ENCODE peak calls at places on chromosomes 12 and 14, in five cellular contexts. One of them, this sample, is unnamed.
A peak's percentile ranks its signal among the peaks of the same experiment; 100 is the strongest.

GRCh38 chr12:53808023-53808705 is 56.4 kb upstream of the CISTR start:
- DNase-seq in psoas muscle: no peak
- DNase-seq in A549: no peak
- DNase-seq in body of pancreas: no peak
- DNase-seq in transverse colon: no peak
- DNase-seq in this sample: peak; percentile 5

GRCh38 chr14:58353516-58354299 is 42.0 kb upstream of the TOMM20L start:
- DNase-seq in psoas muscle: no peak
- DNase-seq in A549: no peak
- DNase-seq in body of pancreas: no peak
- DNase-seq in transverse colon: no peak
- DNase-seq in this sample: no peak

GRCh38 chr14:92254786-92255185 is 68.2 kb upstream of the SLC24A4 start:
- DNase-seq in psoas muscle: peak; percentile 60
- DNase-seq in A549: no peak
- DNase-seq in body of pancreas: peak; percentile 13
- DNase-seq in transverse colon: peak; percentile 16
- DNase-seq in this sample: peak; percentile 28

GRCh38 chr12:32135967-32136366 is 29.3 kb downstream of the BICD1 start:
- DNase-seq in psoas muscle: no peak
- DNase-seq in A549: no peak
- DNase-seq in body of pancreas: no peak
- DNase-seq in transverse colon: no peak
- DNase-seq in this sample: no peak

GRCh38 chr14:56273151-56273550 is 154.9 kb downstream of the PELI2 start:
- DNase-seq in psoas muscle: peak; percentile 33
- DNase-seq in A549: no peak
- DNase-seq in body of pancreas: no peak
- DNase-seq in transverse colon: no peak
- DNase-seq in this sample: no peak

GRCh38 chr14:100736269-100737180 is 9.8 kb downstream of the DLK1 start:
- DNase-seq in psoas muscle: no peak
- DNase-seq in A549: no peak
- DNase-seq in body of pancreas: no peak
- DNase-seq in transverse colon: no peak
- DNase-seq in this sample: no peak

GRCh38 chr14:51931308-51931707 is 58.0 kb upstream of the RTRAF start:
- DNase-seq in psoas muscle: no peak
- DNase-seq in A549: no peak
- DNase-seq in body of pancreas: no peak
- DNase-seq in transverse colon: no peak
- DNase-seq in this sample: no peak

GRCh38 chr12:93419388-93420034 is 22.2 kb downstream of the UBE2N start:
- DNase-seq in psoas muscle: no peak
- DNase-seq in A549: peak; percentile 59
- DNase-seq in body of pancreas: no peak
- DNase-seq in transverse colon: no peak
- DNase-seq in this sample: no peak

GRCh38 chr14:60064491-60065072 is 27.1 kb upstream of the PCNX4 start:
- DNase-seq in psoas muscle: no peak
- DNase-seq in A549: peak; percentile 51
- DNase-seq in body of pancreas: no peak
- DNase-seq in transverse colon: no peak
- DNase-seq in this sample: no peak

GRCh38 chr12:49342914-49343731 is 3.6 kb upstream of the DNAJC22 start:
- DNase-seq in psoas muscle: no peak
- DNase-seq in A549: peak; percentile 35
- DNase-seq in body of pancreas: peak; percentile 15
- DNase-seq in transverse colon: no peak
- DNase-seq in this sample: no peak

GRCh38 chr12:106226884-106227640 is 20.8 kb downstream of the CKAP4 start:
- DNase-seq in psoas muscle: no peak
- DNase-seq in A549: peak; percentile 69
- DNase-seq in body of pancreas: no peak
- DNase-seq in transverse colon: no peak
- DNase-seq in this sample: peak; percentile 23

GRCh38 chr12:20339060-20339459 is 29.3 kb upstream of the PDE3A start:
- DNase-seq in psoas muscle: no peak
- DNase-seq in A549: no peak
- DNase-seq in body of pancreas: no peak
- DNase-seq in transverse colon: no peak
- DNase-seq in this sample: no peak

GRCh38 chr14:105315211-105315721 is 718 bp downstream of the PACS2 start:
- DNase-seq in psoas muscle: peak; percentile 47
- DNase-seq in A549: peak; percentile 35
- DNase-seq in body of pancreas: peak; percentile 54
- DNase-seq in transverse colon: peak; percentile 66
- DNase-seq in this sample: no peak

GRCh38 chr12:76688001-76688400 is 75.9 kb upstream of the ZDHHC17 start:
- DNase-seq in psoas muscle: no peak
- DNase-seq in A549: no peak
- DNase-seq in body of pancreas: no peak
- DNase-seq in transverse colon: no peak
- DNase-seq in this sample: no peak

GRCh38 chr14:45258073-45258472 is 5.1 kb upstream of the MIS18BP1 start:
- DNase-seq in psoas muscle: no peak
- DNase-seq in A549: no peak
- DNase-seq in body of pancreas: no peak
- DNase-seq in transverse colon: no peak
- DNase-seq in this sample: no peak

GRCh38 chr12:127115468-127116035 is 1151.4 kb upstream of the TMEM132C start:
- DNase-seq in psoas muscle: no peak
- DNase-seq in A549: no peak
- DNase-seq in body of pancreas: no peak
- DNase-seq in transverse colon: no peak
- DNase-seq in this sample: no peak

GRCh38 chr12:129163461-129163860 is 310.2 kb downstream of the GLT1D1 start:
- DNase-seq in psoas muscle: no peak
- DNase-seq in A549: no peak
- DNase-seq in body of pancreas: no peak
- DNase-seq in transverse colon: no peak
- DNase-seq in this sample: no peak

GRCh38 chr14:58848365-58848764 is 210.6 kb downstream of the DACT1 start:
- DNase-seq in psoas muscle: no peak
- DNase-seq in A549: no peak
- DNase-seq in body of pancreas: no peak
- DNase-seq in transverse colon: no peak
- DNase-seq in this sample: no peak

GRCh38 chr14:65011559-65011958 is 24.9 kb downstream of the FNTB start:
- DNase-seq in psoas muscle: no peak
- DNase-seq in A549: no peak
- DNase-seq in body of pancreas: no peak
- DNase-seq in transverse colon: no peak
- DNase-seq in this sample: no peak

GRCh38 chr12:91662021-91662420 is 479.4 kb upstream of the DCN start:
- DNase-seq in psoas muscle: no peak
- DNase-seq in A549: no peak
- DNase-seq in body of pancreas: no peak
- DNase-seq in transverse colon: no peak
- DNase-seq in this sample: no peak

GRCh38 chr14:72060917-72061316 is 128.7 kb downstream of the RGS6 start:
- DNase-seq in psoas muscle: no peak
- DNase-seq in A549: no peak
- DNase-seq in body of pancreas: no peak
- DNase-seq in transverse colon: no peak
- DNase-seq in this sample: no peak

GRCh38 chr14:75294649-75295033 is 16.0 kb downstream of the FOS start:
- DNase-seq in psoas muscle: no peak
- DNase-seq in A549: peak; percentile 47
- DNase-seq in body of pancreas: no peak
- DNase-seq in transverse colon: no peak
- DNase-seq in this sample: no peak
- H3K27ac ChIP-seq in psoas muscle: peak overlapping the region; percentile 95
- H3K27ac ChIP-seq in A549: peak overlapping the region; percentile 89
- H3K27ac ChIP-seq in body of pancreas: peak overlapping the region; percentile 96
- H3K27ac ChIP-seq in transverse colon: peak overlapping the region; percentile 92
- H3K27ac ChIP-seq in this sample: peak overlapping the region; percentile 92

GRCh38 chr12:122230798-122231197 is 4.9 kb upstream of the DIABLO start:
- DNase-seq in psoas muscle: no peak
- DNase-seq in A549: no peak
- DNase-seq in body of pancreas: no peak
- DNase-seq in transverse colon: no peak
- DNase-seq in this sample: no peak

GRCh38 chr12:122232691-122233090 is 6.8 kb upstream of the DIABLO start:
- DNase-seq in psoas muscle: no peak
- DNase-seq in A549: no peak
- DNase-seq in body of pancreas: no peak
- DNase-seq in transverse colon: no peak
- DNase-seq in this sample: no peak

GRCh38 chr12:122238861-122239260 is 13.0 kb upstream of the DIABLO start:
- DNase-seq in psoas muscle: no peak
- DNase-seq in A549: no peak
- DNase-seq in body of pancreas: no peak
- DNase-seq in transverse colon: no peak
- DNase-seq in this sample: no peak

DNA sequence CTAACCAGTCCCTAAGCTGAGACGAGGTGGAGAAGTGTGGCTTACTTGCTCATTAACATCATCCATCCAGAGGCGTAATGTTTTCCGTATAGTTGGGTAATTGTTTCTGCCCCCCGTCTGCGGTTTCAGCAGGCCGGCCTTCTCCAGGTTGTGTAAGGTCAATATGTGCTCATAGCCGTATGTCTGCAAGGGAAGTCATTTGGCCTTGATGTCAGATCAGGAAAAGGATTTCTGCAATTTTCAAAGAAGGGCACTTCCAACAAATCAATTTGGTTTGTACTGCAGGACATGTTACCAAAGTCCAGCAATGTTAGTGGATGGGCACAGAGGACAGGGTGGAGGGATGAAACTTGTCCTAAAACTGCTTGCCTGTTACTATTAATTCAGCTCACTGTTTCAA is 9.9 kb upstream of the DIABLO start:
- DNase-seq in psoas muscle: no peak
- DNase-seq in A549: no peak
- DNase-seq in body of pancreas: no peak
- DNase-seq in transverse colon: no peak
- DNase-seq in this sample: no peak
- H3K27ac ChIP-seq in psoas muscle: no peak overlapping the region
- H3K27ac ChIP-seq in A549: no peak overlapping the region
- H3K27ac ChIP-seq in body of pancreas: no peak overlapping the region
- H3K27ac ChIP-seq in transverse colon: no peak overlapping the region
- H3K27ac ChIP-seq in this sample: no peak overlapping the region

DNA sequence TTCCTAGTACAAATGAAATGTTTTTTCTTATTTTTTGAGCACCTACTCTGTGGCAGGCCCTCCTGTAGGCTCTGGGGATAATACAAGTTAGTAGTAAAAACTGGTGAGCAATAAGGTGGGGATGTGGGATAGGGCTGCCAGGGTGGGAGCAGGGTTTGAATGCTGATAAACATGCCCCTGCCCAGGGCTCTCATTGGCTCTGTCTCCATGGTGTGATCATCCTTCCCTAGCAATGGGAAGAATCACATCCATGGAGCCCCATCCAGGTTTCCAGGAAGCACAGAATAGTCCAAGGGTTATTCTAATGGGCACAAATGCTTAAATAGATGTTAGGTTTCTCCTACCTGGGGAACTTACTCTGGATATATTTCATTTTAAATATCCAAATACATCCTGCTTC is 45.5 kb downstream of the GIT2 start:
- DNase-seq in psoas muscle: no peak
- DNase-seq in A549: no peak
- DNase-seq in body of pancreas: no peak
- DNase-seq in transverse colon: no peak
- DNase-seq in this sample: no peak
- H3K27ac ChIP-seq in psoas muscle: peak overlapping the region; percentile 68
- H3K27ac ChIP-seq in A549: no peak overlapping the region
- H3K27ac ChIP-seq in body of pancreas: peak overlapping the region; percentile 88
- H3K27ac ChIP-seq in transverse colon: peak overlapping the region; percentile 11
- H3K27ac ChIP-seq in this sample: no peak overlapping the region

GRCh38 chr14:81247271-81247766 is 26.6 kb upstream of the GTF2A1 start:
- DNase-seq in psoas muscle: no peak
- DNase-seq in A549: no peak
- DNase-seq in body of pancreas: peak; percentile 49
- DNase-seq in transverse colon: no peak
- DNase-seq in this sample: no peak
- H3K27ac ChIP-seq in psoas muscle: no peak overlapping the region
- H3K27ac ChIP-seq in A549: no peak overlapping the region
- H3K27ac ChIP-seq in body of pancreas: no peak overlapping the region
- H3K27ac ChIP-seq in transverse colon: no peak overlapping the region
- H3K27ac ChIP-seq in this sample: no peak overlapping the region